ENCODE peak calls at places on chromosome 11, in nine cellular contexts. P is GM23338, B is HL-60, I is A549, Q is HCT116, H is K562, F is SK-N-SH, C is HepG2, M is GM12878. K is an unnamed sample.

GRCh38 chr11:31417816-31418215 is 48.2 kb downstream of the DNAJC24 start:
- DNase-seq in C (no peak), Q (no peak), I (no peak), H (no peak), B (no peak), F (no peak), M (no peak), P (no peak), K (no peak)

GRCh38 chr11:59849129-59849528 is 3.8 kb upstream of the CBLIF start:
- DNase-seq in B (peak), H (no peak), F (no peak), I (peak), C (no peak), M (no peak), P (no peak), Q (no peak), K (no peak)

GRCh38 chr11:2394818-2395105 is 5.8 kb upstream of the TSSC4 start:
- DNase-seq in F (no peak), C (no peak), M (no peak), H (no peak), I (no peak), B (no peak), Q (no peak), P (no peak), K (no peak)

GRCh38 chr11:7486731-7487130 is 1.4 kb downstream of the OLFML1 start:
- DNase-seq in P (no peak), H (no peak), Q (no peak), I (no peak), F (no peak), M (no peak), B (no peak), C (no peak), K (no peak)

GRCh38 chr11:73316422-73316821 is 8.3 kb downstream of the ARHGEF17 start:
- DNase-seq in P (no peak), H (no peak), Q (no peak), B (no peak), I (no peak), C (no peak), M (no peak), F (no peak), K (no peak)

GRCh38 chr11:44631831-44632230 is 66.4 kb downstream of the CD82 start:
- DNase-seq in B (no peak), I (no peak), M (no peak), Q (no peak), F (no peak), H (no peak), C (no peak), P (no peak), K (no peak)

GRCh38 chr11:41989800-41990380 is 530.4 kb upstream of the LRRC4C start:
- DNase-seq in M (no peak), B (no peak), I (no peak), F (no peak), H (no peak), Q (no peak), P (no peak), C (no peak), K (no peak)

GRCh38 chr11:72067266-72067665 is 13.1 kb downstream of the NUMA1 start:
- DNase-seq in H (no peak), C (no peak), Q (no peak), F (no peak), I (no peak), M (no peak), B (no peak), P (no peak), K (no peak)

GRCh38 chr11:31449040-31449439 is 60.4 kb downstream of the IMMP1L start:
- DNase-seq in B (no peak), H (no peak), P (no peak), I (no peak), Q (no peak), C (no peak), F (no peak), M (no peak), K (no peak)

GRCh38 chr11:1111545-1112212 is 37.0 kb downstream of the MUC2 start:
- DNase-seq in Q (no peak), I (no peak), H (no peak), F (no peak), P (no peak), B (no peak), C (no peak), M (no peak), K (no peak)

GRCh38 chr11:95501761-95502266 is 270.8 kb upstream of the SESN3 start:
- DNase-seq in H (no peak), B (no peak), I (no peak), P (no peak), F (no peak), M (no peak), C (no peak), Q (no peak), K (no peak)

GRCh38 chr11:3021125-3021524 is 29.0 kb upstream of the NAP1L4 start:
- DNase-seq in B (no peak), H (peak), I (peak), F (peak), Q (peak), C (peak), P (peak), M (no peak), K (no peak)

GRCh38 chr11:38384568-38384967 is 1786.5 kb upstream of the RAG2 start:
- DNase-seq in I (no peak), F (no peak), P (no peak), C (no peak), M (no peak), B (no peak), Q (no peak), H (no peak), K (no peak)

GRCh38 chr11:126384053-126384335 is 28.5 kb downstream of the ST3GAL4 start:
- DNase-seq in I (no peak), C (no peak), P (no peak), F (no peak), Q (no peak), H (no peak), M (no peak), B (no peak), K (no peak)

GRCh38 chr11:36507824-36508489 is 2.1 kb downstream of the TRAF6 start:
- DNase-seq in M (no peak), F (no peak), C (no peak), Q (no peak), P (no peak), B (no peak), H (no peak), I (no peak), K (no peak)

GRCh38 chr11:10855295-10855694 is 2.6 kb downstream of the ZBED5 start:
- DNase-seq in F (no peak), I (no peak), P (no peak), B (no peak), Q (no peak), M (no peak), H (no peak), C (no peak), K (no peak)

GRCh38 chr11:34749666-34750659 is 129.1 kb downstream of the EHF start:
- DNase-seq in I (no peak), P (no peak), B (no peak), Q (no peak), F (no peak), C (no peak), H (no peak), M (no peak), K (no peak)

GRCh38 chr11:132228756-132229325 is 858.4 kb downstream of the NTM start:
- DNase-seq in Q (no peak), H (no peak), F (no peak), M (no peak), B (no peak), P (no peak), C (no peak), I (no peak), K (no peak)

GRCh38 chr11:16126361-16126760 is 230.0 kb downstream of the SOX6 start:
- DNase-seq in P (no peak), M (no peak), H (no peak), C (peak), I (no peak), Q (no peak), B (no peak), F (peak), K (no peak)

GRCh38 chr11:118618115-118618990 is 10.9 kb downstream of the PHLDB1 start:
- DNase-seq in P (no peak), I (no peak), H (no peak), M (no peak), F (no peak), C (no peak), B (no peak), Q (no peak), K (no peak)

GRCh38 chr11:64856382-64857227 is 12.2 kb upstream of the CDC42BPG start:
- DNase-seq in C (peak), M (no peak), B (peak), F (no peak), H (no peak), Q (peak), I (peak), P (no peak), K (no peak)

GRCh38 chr11:17385492-17385891 is 3.0 kb downstream of the KCNJ11 start:
- DNase-seq in P (no peak), F (no peak), I (no peak), B (no peak), C (no peak), M (no peak), Q (no peak), H (no peak), K (no peak)

DNA sequence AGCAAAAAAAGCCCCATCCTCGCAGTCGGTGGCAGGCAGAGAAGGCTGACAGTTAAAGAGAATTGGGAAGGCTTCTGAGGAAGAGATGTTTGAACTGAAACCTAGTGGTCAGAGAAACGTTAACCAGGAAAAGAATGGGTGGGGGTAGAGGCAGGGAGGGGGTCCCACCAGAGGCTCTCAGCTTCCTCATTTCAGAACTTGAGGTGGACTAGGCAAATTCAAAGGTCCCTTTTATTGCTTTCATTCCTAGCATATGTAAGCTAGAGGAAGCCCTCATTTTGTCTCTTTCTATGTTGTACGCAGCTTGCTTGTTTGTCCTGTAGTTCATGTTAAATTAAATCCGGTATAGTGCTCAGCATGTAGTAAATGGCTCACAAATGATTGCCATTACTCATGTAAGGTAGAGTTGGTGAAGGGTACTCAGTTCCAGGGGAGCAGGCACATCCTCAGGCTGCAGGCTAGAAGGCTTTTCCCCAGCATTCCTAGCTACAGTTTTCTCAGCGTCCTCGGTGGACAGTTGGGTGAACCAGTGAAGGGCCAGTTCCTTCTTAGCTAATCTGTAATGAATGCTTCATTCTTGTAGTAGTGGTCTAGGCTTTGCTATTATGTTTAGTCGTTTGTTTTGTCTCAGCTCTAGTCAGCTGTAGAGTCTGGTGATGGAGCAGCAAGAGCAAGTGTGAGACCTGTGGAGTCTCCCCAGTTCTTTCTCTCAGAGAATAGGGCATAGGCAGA is 58.6 kb downstream of the UVRAG start:
- DNase-seq in B (no peak), H (no peak), C (no peak), M (peak), F (no peak), I (no peak), P (peak), Q (no peak), K (no peak)
- H3K4me3 ChIP-seq in B (no peak), H (no peak), C (no peak), M (peak), F (no peak), I (no peak), P (no peak), Q (no peak), K (no peak)

GRCh38 chr11:87286338-87286737 is 248.6 kb downstream of the TMEM135 start:
- DNase-seq in M (no peak), F (no peak), Q (no peak), P (no peak), I (no peak), B (no peak), H (no peak), C (no peak), K (no peak)

GRCh38 chr11:87280143-87280542 is 242.4 kb downstream of the TMEM135 start:
- DNase-seq in M (no peak), F (no peak), Q (no peak), B (no peak), P (no peak), I (no peak), C (peak), H (no peak), K (no peak)

GRCh38 chr11:87284306-87284705 is 246.6 kb downstream of the TMEM135 start:
- DNase-seq in B (no peak), F (no peak), I (no peak), P (no peak), M (no peak), C (no peak), H (no peak), Q (no peak), K (no peak)

DNA sequence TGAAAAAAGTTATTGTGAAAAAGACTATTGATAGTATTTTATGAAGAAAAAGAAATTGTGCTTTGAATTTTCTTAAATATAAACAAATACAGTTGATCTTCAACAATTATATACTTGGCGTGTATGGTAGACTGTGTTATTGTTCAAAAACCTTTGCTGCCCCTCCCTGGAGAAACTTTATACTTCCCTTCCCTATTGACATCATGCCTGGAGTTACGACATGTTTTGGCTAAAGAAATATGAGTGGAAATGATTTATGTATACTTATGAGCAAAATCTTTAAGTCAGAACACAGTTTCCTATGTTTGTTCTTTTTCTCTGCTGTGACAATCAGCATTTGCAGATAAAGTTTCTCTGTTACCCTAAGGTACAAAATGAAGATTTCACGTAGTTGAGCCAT is 243.8 kb downstream of the TMEM135 start:
- DNase-seq in I (peak), F (no peak), P (no peak), M (no peak), C (peak), H (no peak), B (no peak), Q (no peak), K (no peak)
- TF ChIP-seq REST in I (no peak), F (no peak), P (no peak), M (no peak), C (no peak), H (no peak), B (no peak), Q (no peak), K (no peak)

GRCh38 chr11:78711732-78712131 is 137.1 kb upstream of the NARS2 start:
- DNase-seq in C (no peak), H (no peak), Q (no peak), F (no peak), I (no peak), B (no peak), M (no peak), P (no peak), K (no peak)

GRCh38 chr11:78717031-78717430 is 142.4 kb upstream of the NARS2 start:
- DNase-seq in B (no peak), Q (no peak), P (no peak), H (no peak), C (no peak), M (no peak), F (no peak), I (no peak), K (no peak)

GRCh38 chr11:78720281-78720989 is 145.8 kb upstream of the NARS2 start:
- DNase-seq in H (no peak), M (no peak), F (no peak), I (no peak), B (no peak), C (no peak), Q (no peak), P (no peak), K (no peak)

GRCh38 chr11:78714539-78714938 is 139.9 kb upstream of the NARS2 start:
- DNase-seq in F (no peak), B (no peak), M (no peak), C (no peak), H (no peak), Q (no peak), P (peak), I (no peak), K (no peak)

GRCh38 chr11:78715639-78716311 is 141.1 kb upstream of the NARS2 start:
- DNase-seq in I (peak), Q (peak), H (peak), B (peak), C (peak), M (no peak), F (peak), P (peak), K (peak)
- TF ChIP-seq CTCF in I (peak), Q (peak), H (peak), B (peak), C (peak), M (peak), F (peak), P (peak), K (peak)

GRCh38 chr11:134139303-134139872 is 70.5 kb downstream of the JAM3 start:
- DNase-seq in Q (no peak), H (no peak), F (no peak), M (no peak), I (no peak), B (no peak), C (no peak), P (peak), K (no peak)
- H3K4me3 ChIP-seq in Q (no peak), H (no peak), F (no peak), M (no peak), I (no peak), B (no peak), C (no peak), P (no peak), K (no peak)

GRCh38 chr11:115806056-115806455 is 301.8 kb upstream of the CADM1 start:
- DNase-seq in B (no peak), H (no peak), F (peak), Q (no peak), C (no peak), P (no peak), I (no peak), M (no peak), K (no peak)
- TF ChIP-seq REST in B (no peak), H (no peak), F (no peak), Q (no peak), C (no peak), P (no peak), I (no peak), M (no peak), K (no peak)

GRCh38 chr11:69944146-69944795 is 125.1 kb upstream of the FGF3 start:
- DNase-seq in C (no peak), B (no peak), H (no peak), M (no peak), Q (no peak), F (no peak), P (no peak), I (no peak), K (no peak)

GRCh38 chr11:69942333-69942820 is 123.2 kb upstream of the FGF3 start:
- DNase-seq in C (no peak), H (no peak), B (no peak), I (no peak), Q (no peak), M (no peak), F (no peak), P (no peak), K (no peak)

GRCh38 chr11:69941546-69942332 is 122.5 kb upstream of the FGF3 start:
- DNase-seq in H (no peak), I (no peak), P (no peak), B (no peak), Q (no peak), C (no peak), F (no peak), M (no peak), K (no peak)

GRCh38 chr11:69943506-69943905 is 124.3 kb upstream of the FGF3 start:
- DNase-seq in F (no peak), Q (no peak), I (no peak), B (no peak), P (no peak), H (no peak), C (no peak), M (no peak), K (no peak)

GRCh38 chr11:69943066-69943465 is 123.8 kb upstream of the FGF3 start:
- DNase-seq in Q (peak), I (peak), C (peak), M (no peak), F (no peak), H (no peak), B (no peak), P (peak), K (no peak)
- TF ChIP-seq CTCF in Q (no peak), I (peak), C (peak), M (peak), F (peak), H (peak), B (no peak), P (peak), K (peak)

K was measured in Panc1.